ENCODE peak calls at places on chromosomes 1 and 21, in five cellular contexts. One of them, this sample, is unnamed.

GRCh38 chr1:37498872-37499617 is 15.5 kb downstream of the MEAF6 start:
- DNase-seq in SK-N-SH: peak
- DNase-seq in upper lobe of left lung: no peak
- DNase-seq in stomach: peak
- DNase-seq in suprapubic skin: no peak
- DNase-seq in this sample: no peak

GRCh38 chr1:67566803-67567202 is 118.2 kb upstream of the GADD45A start:
- DNase-seq in stomach: no peak
- DNase-seq in suprapubic skin: no peak
- DNase-seq in upper lobe of left lung: no peak
- DNase-seq in SK-N-SH: no peak
- DNase-seq in this sample: no peak

GRCh38 chr1:107964397-107965111 is 426 bp downstream of the VAV3 start:
- DNase-seq in stomach: peak
- DNase-seq in suprapubic skin: peak
- DNase-seq in SK-N-SH: peak
- DNase-seq in upper lobe of left lung: peak
- DNase-seq in this sample: no peak

GRCh38 chr1:202146279-202146678 is 1.7 kb upstream of the ARL8A start:
- DNase-seq in upper lobe of left lung: no peak
- DNase-seq in suprapubic skin: no peak
- DNase-seq in stomach: no peak
- DNase-seq in SK-N-SH: no peak
- DNase-seq in this sample: no peak

GRCh38 chr1:99814373-99814900 is 35.7 kb upstream of the AGL start:
- DNase-seq in stomach: no peak
- DNase-seq in suprapubic skin: no peak
- DNase-seq in SK-N-SH: no peak
- DNase-seq in upper lobe of left lung: no peak
- DNase-seq in this sample: no peak

GRCh38 chr1:19969898-19970660 is 9.3 kb downstream of the PLA2G2A start:
- DNase-seq in upper lobe of left lung: no peak
- DNase-seq in SK-N-SH: no peak
- DNase-seq in stomach: no peak
- DNase-seq in suprapubic skin: no peak
- DNase-seq in this sample: no peak

GRCh38 chr1:84253891-84254290 is 47.6 kb upstream of the SAMD13 start:
- DNase-seq in suprapubic skin: no peak
- DNase-seq in upper lobe of left lung: no peak
- DNase-seq in SK-N-SH: no peak
- DNase-seq in stomach: peak
- DNase-seq in this sample: no peak

GRCh38 chr1:226670062-226670461 is 69.0 kb downstream of the ITPKB start:
- DNase-seq in stomach: no peak
- DNase-seq in SK-N-SH: no peak
- DNase-seq in upper lobe of left lung: no peak
- DNase-seq in suprapubic skin: no peak
- DNase-seq in this sample: peak

GRCh38 chr1:156692958-156693857 is 12.2 kb downstream of the CRABP2 start:
- DNase-seq in upper lobe of left lung: peak
- DNase-seq in stomach: peak
- DNase-seq in SK-N-SH: no peak
- DNase-seq in suprapubic skin: no peak
- DNase-seq in this sample: no peak
- TF ChIP-seq EP300 in upper lobe of left lung: no peak
- TF ChIP-seq EP300 in stomach: no peak
- TF ChIP-seq EP300 in SK-N-SH: no peak
- TF ChIP-seq EP300 in suprapubic skin: no peak
- TF ChIP-seq EP300 in this sample: no peak

GRCh38 chr1:241551759-241552638 is 19.8 kb downstream of the KMO start:
- DNase-seq in stomach: no peak
- DNase-seq in upper lobe of left lung: no peak
- DNase-seq in SK-N-SH: no peak
- DNase-seq in suprapubic skin: no peak
- DNase-seq in this sample: no peak
- TF ChIP-seq EP300 in stomach: no peak
- TF ChIP-seq EP300 in upper lobe of left lung: no peak
- TF ChIP-seq EP300 in SK-N-SH: no peak
- TF ChIP-seq EP300 in suprapubic skin: no peak
- TF ChIP-seq EP300 in this sample: no peak

GRCh38 chr1:160997323-160998038 is 23.5 kb downstream of the F11R start:
- DNase-seq in SK-N-SH: peak
- DNase-seq in stomach: peak
- DNase-seq in upper lobe of left lung: no peak
- DNase-seq in suprapubic skin: no peak
- DNase-seq in this sample: peak
- TF ChIP-seq EP300 in SK-N-SH: no peak
- TF ChIP-seq EP300 in stomach: no peak
- TF ChIP-seq EP300 in upper lobe of left lung: no peak
- TF ChIP-seq EP300 in suprapubic skin: no peak
- TF ChIP-seq EP300 in this sample: no peak

DNA sequence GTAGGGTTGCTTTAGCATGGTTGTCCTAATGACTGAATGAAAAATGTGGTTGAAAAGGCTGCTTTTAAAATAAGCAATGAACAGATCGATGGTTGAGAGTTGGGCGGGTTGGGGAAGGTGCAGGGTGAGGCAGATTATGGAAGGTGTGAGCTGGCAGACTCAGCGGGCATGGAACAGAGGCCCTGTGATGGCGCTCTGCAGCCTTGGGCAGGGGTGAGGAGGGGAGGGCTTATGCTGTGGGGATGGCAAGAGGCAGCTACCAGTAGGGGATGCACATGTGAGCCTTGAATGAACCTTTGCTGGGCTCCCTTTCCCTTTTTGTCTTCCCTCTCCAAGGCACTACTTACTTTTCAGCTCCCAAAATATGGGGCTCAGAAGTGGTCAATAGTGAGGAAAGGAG is 30.9 kb downstream of the ATP1B1 start:
- DNase-seq in upper lobe of left lung: peak
- DNase-seq in SK-N-SH: no peak
- DNase-seq in suprapubic skin: no peak
- DNase-seq in stomach: no peak
- DNase-seq in this sample: no peak
- TF ChIP-seq EP300 in upper lobe of left lung: no peak
- TF ChIP-seq EP300 in SK-N-SH: no peak
- TF ChIP-seq EP300 in suprapubic skin: no peak
- TF ChIP-seq EP300 in stomach: no peak
- TF ChIP-seq EP300 in this sample: no peak

DNA sequence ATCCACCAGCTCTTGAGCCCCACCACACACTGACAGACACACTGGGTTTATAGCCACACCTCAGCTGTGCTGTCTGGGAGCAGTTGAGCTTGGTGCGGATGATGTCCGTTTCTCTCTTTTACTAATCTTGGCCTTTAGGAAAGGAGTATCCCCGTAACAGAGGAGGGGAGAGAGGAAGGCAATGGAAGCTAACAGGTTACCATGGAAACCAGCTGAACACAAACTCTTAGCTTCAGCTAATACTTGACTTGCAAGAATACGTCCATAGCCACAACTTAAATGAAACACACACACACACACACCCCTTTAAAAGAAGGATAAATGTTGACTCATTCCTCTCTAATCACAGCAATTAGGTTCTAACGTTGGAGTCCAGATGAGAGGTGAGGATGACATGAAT is 28.0 kb upstream of the LRRN2 start:
- DNase-seq in upper lobe of left lung: no peak
- DNase-seq in SK-N-SH: no peak
- DNase-seq in suprapubic skin: no peak
- DNase-seq in stomach: no peak
- DNase-seq in this sample: no peak
- TF ChIP-seq EP300 in upper lobe of left lung: no peak
- TF ChIP-seq EP300 in SK-N-SH: no peak
- TF ChIP-seq EP300 in suprapubic skin: no peak
- TF ChIP-seq EP300 in stomach: no peak
- TF ChIP-seq EP300 in this sample: no peak

GRCh38 chr21:38753114-38754100 is 52.3 kb upstream of the ETS2 start:
- DNase-seq in suprapubic skin: no peak
- DNase-seq in SK-N-SH: no peak
- DNase-seq in upper lobe of left lung: no peak
- DNase-seq in stomach: no peak
- DNase-seq in this sample: no peak
- TF ChIP-seq EP300 in suprapubic skin: peak
- TF ChIP-seq EP300 in SK-N-SH: no peak
- TF ChIP-seq EP300 in upper lobe of left lung: no peak
- TF ChIP-seq EP300 in stomach: no peak
- TF ChIP-seq EP300 in this sample: no peak

DNA sequence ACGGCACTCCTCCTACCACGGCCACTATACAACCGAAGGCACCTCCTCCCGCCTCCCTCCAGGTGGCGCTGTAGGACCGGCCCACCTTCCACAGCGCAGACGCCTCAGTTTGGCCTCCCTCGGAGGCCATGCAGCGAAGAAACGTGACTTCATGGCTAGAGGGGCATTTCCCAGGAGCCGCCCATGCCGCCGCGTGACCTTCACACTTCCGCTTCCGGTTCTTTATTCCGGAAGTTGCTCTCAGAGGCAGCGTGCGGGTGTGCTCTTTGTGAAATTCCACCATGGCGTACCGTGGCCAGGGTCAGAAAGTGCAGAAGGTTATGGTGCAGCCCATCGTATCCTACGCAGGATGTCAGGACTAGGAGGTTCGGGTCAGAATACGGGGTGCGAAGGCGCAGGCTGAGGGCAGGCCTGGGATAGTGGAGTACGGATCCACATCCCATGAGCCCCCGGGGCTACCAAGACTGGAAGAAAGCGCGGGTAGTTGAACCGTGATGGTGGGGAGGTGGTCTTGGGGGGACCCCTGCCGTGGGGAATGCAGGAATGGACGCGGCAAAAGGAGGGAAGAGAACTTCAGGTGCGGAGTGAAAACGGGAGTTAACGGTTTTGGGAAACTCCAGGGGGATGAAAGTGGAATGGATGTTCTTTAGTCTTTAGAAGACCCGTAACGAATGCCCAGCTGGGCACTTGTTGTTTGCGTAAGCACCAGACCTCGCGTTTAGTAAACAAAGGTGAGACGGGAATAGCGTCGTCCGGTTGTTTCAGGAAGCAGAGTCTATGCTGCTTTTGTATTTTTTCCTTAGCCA is at the start of gene SNRPE:
- DNase-seq in suprapubic skin: peak
- DNase-seq in stomach: peak
- DNase-seq in SK-N-SH: peak
- DNase-seq in upper lobe of left lung: peak
- DNase-seq in this sample: peak
- TF ChIP-seq EP300 in suprapubic skin: no peak
- TF ChIP-seq EP300 in stomach: peak
- TF ChIP-seq EP300 in SK-N-SH: no peak
- TF ChIP-seq EP300 in upper lobe of left lung: no peak
- TF ChIP-seq EP300 in this sample: no peak

GRCh38 chr1:114207635-114208034 is 54.0 kb upstream of the SYT6 start:
- DNase-seq in stomach: no peak
- DNase-seq in upper lobe of left lung: peak
- DNase-seq in suprapubic skin: no peak
- DNase-seq in SK-N-SH: no peak
- DNase-seq in this sample: no peak
- TF ChIP-seq EP300 in stomach: no peak
- TF ChIP-seq EP300 in upper lobe of left lung: no peak
- TF ChIP-seq EP300 in suprapubic skin: no peak
- TF ChIP-seq EP300 in SK-N-SH: no peak
- TF ChIP-seq EP300 in this sample: no peak

GRCh38 chr1:18631496-18632217 is 1.0 kb downstream of the PAX7 start:
- DNase-seq in upper lobe of left lung: peak
- DNase-seq in stomach: no peak
- DNase-seq in suprapubic skin: no peak
- DNase-seq in SK-N-SH: peak
- DNase-seq in this sample: no peak
- TF ChIP-seq EP300 in upper lobe of left lung: no peak
- TF ChIP-seq EP300 in stomach: no peak
- TF ChIP-seq EP300 in suprapubic skin: no peak
- TF ChIP-seq EP300 in SK-N-SH: no peak
- TF ChIP-seq EP300 in this sample: no peak

GRCh38 chr1:154931940-154932487 is 4.5 kb downstream of the PMVK start:
- DNase-seq in stomach: peak
- DNase-seq in suprapubic skin: no peak
- DNase-seq in SK-N-SH: no peak
- DNase-seq in upper lobe of left lung: peak
- DNase-seq in this sample: no peak
- TF ChIP-seq EP300 in stomach: no peak
- TF ChIP-seq EP300 in suprapubic skin: no peak
- TF ChIP-seq EP300 in SK-N-SH: no peak
- TF ChIP-seq EP300 in upper lobe of left lung: no peak
- TF ChIP-seq EP300 in this sample: no peak